ENCODE peak calls at places on chromosomes 12 and 14, in ten cellular contexts. One of them, this sample, is unnamed.

GRCh38 chr12:7439579-7440505 is 4.1 kb downstream of the CD163L1 start:
- DNase-seq in T-helper 17 cell: no peak
- DNase-seq in ovary: no peak
- DNase-seq in skeletal muscle cell: peak
- DNase-seq in activated effector memory CD4-positive, alpha-beta T cell treated with Interleukin-2 at 50 U/mL for 16 hours: peak
- DNase-seq in PC-3: no peak
- DNase-seq in hepatic stellate cell: no peak
- DNase-seq in GM04503: no peak
- DNase-seq in occipital lobe: no peak
- DNase-seq in nucleus accumbens: no peak
- DNase-seq in this sample: peak

GRCh38 chr12:3988519-3989217 is 115.5 kb upstream of the PARP11 start:
- DNase-seq in T-helper 17 cell: no peak
- DNase-seq in ovary: no peak
- DNase-seq in skeletal muscle cell: no peak
- DNase-seq in activated effector memory CD4-positive, alpha-beta T cell treated with Interleukin-2 at 50 U/mL for 16 hours: peak
- DNase-seq in PC-3: no peak
- DNase-seq in hepatic stellate cell: no peak
- DNase-seq in GM04503: no peak
- DNase-seq in occipital lobe: no peak
- DNase-seq in nucleus accumbens: no peak
- DNase-seq in this sample: no peak

GRCh38 chr14:31154956-31155355 is 52.6 kb downstream of the HECTD1 start:
- DNase-seq in T-helper 17 cell: no peak
- DNase-seq in ovary: no peak
- DNase-seq in skeletal muscle cell: no peak
- DNase-seq in activated effector memory CD4-positive, alpha-beta T cell treated with Interleukin-2 at 50 U/mL for 16 hours: no peak
- DNase-seq in PC-3: peak
- DNase-seq in hepatic stellate cell: no peak
- DNase-seq in GM04503: no peak
- DNase-seq in occipital lobe: no peak
- DNase-seq in nucleus accumbens: no peak
- DNase-seq in this sample: no peak

GRCh38 chr12:125185740-125186470 is 120.7 kb downstream of the AACS start:
- DNase-seq in T-helper 17 cell: no peak
- DNase-seq in ovary: peak
- DNase-seq in skeletal muscle cell: peak
- DNase-seq in activated effector memory CD4-positive, alpha-beta T cell treated with Interleukin-2 at 50 U/mL for 16 hours: no peak
- DNase-seq in PC-3: peak
- DNase-seq in hepatic stellate cell: peak
- DNase-seq in GM04503: no peak
- DNase-seq in occipital lobe: peak
- DNase-seq in nucleus accumbens: peak
- DNase-seq in this sample: peak

GRCh38 chr14:83096092-83096491 is 1562.4 kb upstream of the SEL1L start:
- DNase-seq in T-helper 17 cell: no peak
- DNase-seq in ovary: no peak
- DNase-seq in skeletal muscle cell: no peak
- DNase-seq in activated effector memory CD4-positive, alpha-beta T cell treated with Interleukin-2 at 50 U/mL for 16 hours: no peak
- DNase-seq in PC-3: no peak
- DNase-seq in hepatic stellate cell: no peak
- DNase-seq in GM04503: no peak
- DNase-seq in occipital lobe: no peak
- DNase-seq in nucleus accumbens: no peak
- DNase-seq in this sample: peak

GRCh38 chr14:68510201-68510600 is 282.7 kb downstream of the ZFP36L1 start:
- DNase-seq in T-helper 17 cell: no peak
- DNase-seq in ovary: peak
- DNase-seq in skeletal muscle cell: peak
- DNase-seq in activated effector memory CD4-positive, alpha-beta T cell treated with Interleukin-2 at 50 U/mL for 16 hours: no peak
- DNase-seq in PC-3: no peak
- DNase-seq in hepatic stellate cell: peak
- DNase-seq in GM04503: peak
- DNase-seq in occipital lobe: no peak
- DNase-seq in nucleus accumbens: no peak
- DNase-seq in this sample: peak

GRCh38 chr12:110668480-110669192 is 20.3 kb downstream of the HVCN1 start:
- DNase-seq in T-helper 17 cell: no peak
- DNase-seq in ovary: no peak
- DNase-seq in skeletal muscle cell: no peak
- DNase-seq in activated effector memory CD4-positive, alpha-beta T cell treated with Interleukin-2 at 50 U/mL for 16 hours: no peak
- DNase-seq in PC-3: no peak
- DNase-seq in hepatic stellate cell: no peak
- DNase-seq in GM04503: no peak
- DNase-seq in occipital lobe: no peak
- DNase-seq in nucleus accumbens: no peak
- DNase-seq in this sample: no peak

GRCh38 chr12:12356886-12357696 is at the start of gene BORCS5:
- DNase-seq in T-helper 17 cell: peak
- DNase-seq in ovary: peak
- DNase-seq in skeletal muscle cell: peak
- DNase-seq in activated effector memory CD4-positive, alpha-beta T cell treated with Interleukin-2 at 50 U/mL for 16 hours: peak
- DNase-seq in PC-3: peak
- DNase-seq in hepatic stellate cell: peak
- DNase-seq in GM04503: peak
- DNase-seq in occipital lobe: peak
- DNase-seq in nucleus accumbens: peak
- DNase-seq in this sample: peak

GRCh38 chr12:81440001-81440400 is 319.1 kb downstream of the PPFIA2 start:
- DNase-seq in T-helper 17 cell: no peak
- DNase-seq in ovary: no peak
- DNase-seq in skeletal muscle cell: no peak
- DNase-seq in activated effector memory CD4-positive, alpha-beta T cell treated with Interleukin-2 at 50 U/mL for 16 hours: no peak
- DNase-seq in PC-3: no peak
- DNase-seq in hepatic stellate cell: no peak
- DNase-seq in GM04503: no peak
- DNase-seq in occipital lobe: no peak
- DNase-seq in nucleus accumbens: no peak
- DNase-seq in this sample: no peak

GRCh38 chr14:71834308-71835204 is 97.7 kb upstream of the RGS6 start:
- DNase-seq in T-helper 17 cell: no peak
- DNase-seq in ovary: no peak
- DNase-seq in skeletal muscle cell: no peak
- DNase-seq in activated effector memory CD4-positive, alpha-beta T cell treated with Interleukin-2 at 50 U/mL for 16 hours: no peak
- DNase-seq in PC-3: peak
- DNase-seq in hepatic stellate cell: no peak
- DNase-seq in GM04503: no peak
- DNase-seq in occipital lobe: no peak
- DNase-seq in nucleus accumbens: no peak
- DNase-seq in this sample: no peak

GRCh38 chr14:30861200-30861599 is 13.2 kb upstream of the COCH start:
- DNase-seq in T-helper 17 cell: no peak
- DNase-seq in ovary: no peak
- DNase-seq in skeletal muscle cell: no peak
- DNase-seq in activated effector memory CD4-positive, alpha-beta T cell treated with Interleukin-2 at 50 U/mL for 16 hours: no peak
- DNase-seq in PC-3: no peak
- DNase-seq in hepatic stellate cell: no peak
- DNase-seq in GM04503: no peak
- DNase-seq in occipital lobe: no peak
- DNase-seq in nucleus accumbens: no peak
- DNase-seq in this sample: no peak

GRCh38 chr14:69712637-69713088 is 54.3 kb upstream of the SRSF5 start:
- DNase-seq in T-helper 17 cell: no peak
- DNase-seq in ovary: no peak
- DNase-seq in skeletal muscle cell: no peak
- DNase-seq in activated effector memory CD4-positive, alpha-beta T cell treated with Interleukin-2 at 50 U/mL for 16 hours: no peak
- DNase-seq in PC-3: no peak
- DNase-seq in hepatic stellate cell: no peak
- DNase-seq in GM04503: no peak
- DNase-seq in occipital lobe: no peak
- DNase-seq in nucleus accumbens: no peak
- DNase-seq in this sample: no peak

GRCh38 chr12:4151362-4152121 is 122.0 kb upstream of the CCND2 start:
- DNase-seq in T-helper 17 cell: no peak
- DNase-seq in ovary: no peak
- DNase-seq in skeletal muscle cell: no peak
- DNase-seq in activated effector memory CD4-positive, alpha-beta T cell treated with Interleukin-2 at 50 U/mL for 16 hours: no peak
- DNase-seq in PC-3: no peak
- DNase-seq in hepatic stellate cell: no peak
- DNase-seq in GM04503: no peak
- DNase-seq in occipital lobe: no peak
- DNase-seq in nucleus accumbens: no peak
- DNase-seq in this sample: no peak

GRCh38 chr12:72485017-72485701 is 213.0 kb downstream of the TRHDE start:
- DNase-seq in T-helper 17 cell: no peak
- DNase-seq in ovary: no peak
- DNase-seq in skeletal muscle cell: no peak
- DNase-seq in activated effector memory CD4-positive, alpha-beta T cell treated with Interleukin-2 at 50 U/mL for 16 hours: no peak
- DNase-seq in PC-3: no peak
- DNase-seq in hepatic stellate cell: no peak
- DNase-seq in GM04503: no peak
- DNase-seq in occipital lobe: no peak
- DNase-seq in nucleus accumbens: no peak
- DNase-seq in this sample: no peak

GRCh38 chr12:26121323-26121740 is 3.5 kb downstream of the BHLHE41 start:
- DNase-seq in T-helper 17 cell: no peak
- DNase-seq in ovary: no peak
- DNase-seq in skeletal muscle cell: no peak
- DNase-seq in activated effector memory CD4-positive, alpha-beta T cell treated with Interleukin-2 at 50 U/mL for 16 hours: no peak
- DNase-seq in PC-3: peak
- DNase-seq in hepatic stellate cell: no peak
- DNase-seq in GM04503: no peak
- DNase-seq in occipital lobe: no peak
- DNase-seq in nucleus accumbens: no peak
- DNase-seq in this sample: no peak

GRCh38 chr14:30362369-30363218 is 196.4 kb upstream of the G2E3 start:
- DNase-seq in T-helper 17 cell: no peak
- DNase-seq in ovary: no peak
- DNase-seq in skeletal muscle cell: no peak
- DNase-seq in activated effector memory CD4-positive, alpha-beta T cell treated with Interleukin-2 at 50 U/mL for 16 hours: no peak
- DNase-seq in PC-3: peak
- DNase-seq in hepatic stellate cell: no peak
- DNase-seq in GM04503: no peak
- DNase-seq in occipital lobe: no peak
- DNase-seq in nucleus accumbens: no peak
- DNase-seq in this sample: no peak

GRCh38 chr12:90355701-90356345 is 599.2 kb downstream of the CCER1 start:
- DNase-seq in T-helper 17 cell: no peak
- DNase-seq in ovary: no peak
- DNase-seq in skeletal muscle cell: no peak
- DNase-seq in activated effector memory CD4-positive, alpha-beta T cell treated with Interleukin-2 at 50 U/mL for 16 hours: no peak
- DNase-seq in PC-3: no peak
- DNase-seq in hepatic stellate cell: no peak
- DNase-seq in GM04503: no peak
- DNase-seq in occipital lobe: no peak
- DNase-seq in nucleus accumbens: no peak
- DNase-seq in this sample: no peak

GRCh38 chr14:22838631-22839041 is 2.3 kb downstream of the MMP14 start:
- DNase-seq in T-helper 17 cell: no peak
- DNase-seq in ovary: no peak
- DNase-seq in skeletal muscle cell: no peak
- DNase-seq in activated effector memory CD4-positive, alpha-beta T cell treated with Interleukin-2 at 50 U/mL for 16 hours: no peak
- DNase-seq in PC-3: no peak
- DNase-seq in hepatic stellate cell: peak
- DNase-seq in GM04503: no peak
- DNase-seq in occipital lobe: no peak
- DNase-seq in nucleus accumbens: no peak
- DNase-seq in this sample: peak

GRCh38 chr12:113200016-113200797 is 14.7 kb downstream of the RITA1 start:
- DNase-seq in T-helper 17 cell: no peak
- DNase-seq in ovary: no peak
- DNase-seq in skeletal muscle cell: no peak
- DNase-seq in activated effector memory CD4-positive, alpha-beta T cell treated with Interleukin-2 at 50 U/mL for 16 hours: no peak
- DNase-seq in PC-3: no peak
- DNase-seq in hepatic stellate cell: no peak
- DNase-seq in GM04503: no peak
- DNase-seq in occipital lobe: no peak
- DNase-seq in nucleus accumbens: no peak
- DNase-seq in this sample: no peak

GRCh38 chr14:103545219-103545914 is 16.4 kb downstream of the TRMT61A start:
- DNase-seq in T-helper 17 cell: no peak
- DNase-seq in ovary: peak
- DNase-seq in skeletal muscle cell: no peak
- DNase-seq in activated effector memory CD4-positive, alpha-beta T cell treated with Interleukin-2 at 50 U/mL for 16 hours: no peak
- DNase-seq in PC-3: no peak
- DNase-seq in hepatic stellate cell: no peak
- DNase-seq in GM04503: no peak
- DNase-seq in occipital lobe: no peak
- DNase-seq in nucleus accumbens: no peak
- DNase-seq in this sample: no peak

GRCh38 chr12:65962921-65963883 is 138.9 kb downstream of the HMGA2 start:
- DNase-seq in T-helper 17 cell: no peak
- DNase-seq in ovary: no peak
- DNase-seq in skeletal muscle cell: no peak
- DNase-seq in activated effector memory CD4-positive, alpha-beta T cell treated with Interleukin-2 at 50 U/mL for 16 hours: no peak
- DNase-seq in PC-3: no peak
- DNase-seq in hepatic stellate cell: no peak
- DNase-seq in GM04503: no peak
- DNase-seq in occipital lobe: no peak
- DNase-seq in nucleus accumbens: no peak
- DNase-seq in this sample: no peak

GRCh38 chr12:112408621-112409020 is 784 bp downstream of the RPL6 start:
- DNase-seq in T-helper 17 cell: no peak
- DNase-seq in ovary: no peak
- DNase-seq in skeletal muscle cell: no peak
- DNase-seq in activated effector memory CD4-positive, alpha-beta T cell treated with Interleukin-2 at 50 U/mL for 16 hours: no peak
- DNase-seq in PC-3: no peak
- DNase-seq in hepatic stellate cell: peak
- DNase-seq in GM04503: no peak
- DNase-seq in occipital lobe: no peak
- DNase-seq in nucleus accumbens: no peak
- DNase-seq in this sample: no peak

GRCh38 chr12:89353188-89353822 is 1.0 kb upstream of the DUSP6 start:
- DNase-seq in T-helper 17 cell: no peak
- DNase-seq in ovary: peak
- DNase-seq in skeletal muscle cell: no peak
- DNase-seq in activated effector memory CD4-positive, alpha-beta T cell treated with Interleukin-2 at 50 U/mL for 16 hours: peak
- DNase-seq in PC-3: peak
- DNase-seq in hepatic stellate cell: peak
- DNase-seq in GM04503: no peak
- DNase-seq in occipital lobe: peak
- DNase-seq in nucleus accumbens: peak
- DNase-seq in this sample: peak

GRCh38 chr14:96029089-96029650 is 10.0 kb upstream of the C14orf132 start:
- DNase-seq in T-helper 17 cell: no peak
- DNase-seq in ovary: no peak
- DNase-seq in skeletal muscle cell: no peak
- DNase-seq in activated effector memory CD4-positive, alpha-beta T cell treated with Interleukin-2 at 50 U/mL for 16 hours: no peak
- DNase-seq in PC-3: no peak
- DNase-seq in hepatic stellate cell: no peak
- DNase-seq in GM04503: no peak
- DNase-seq in occipital lobe: no peak
- DNase-seq in nucleus accumbens: no peak
- DNase-seq in this sample: no peak

This sample was measured in AG08396.